ENCODE peak calls at places on chromosome 17, in six cellular contexts. C is AG09319, N is heart left ventricle, I is fibroblast of pulmonary artery, Q is NB4, H is PC-3. P is an unnamed sample.

GRCh38 chr17:28493467-28493866 is 12.7 kb upstream of the FOXN1 start:
- DNase-seq in C (no peak), Q (no peak), I (peak; percentile 51), H (no peak), N (no peak), P (no peak)

GRCh38 chr17:40355123-40355803 is 9.3 kb downstream of the GJD3 start:
- DNase-seq in C (no peak), H (peak; percentile 45), N (peak; percentile 79), Q (peak; percentile 67), I (peak; percentile 65), P (peak; percentile 85)

GRCh38 chr17:60154616-60155426 is 5.0 kb downstream of the CA4 start:
- DNase-seq in Q (no peak), I (peak; percentile 85), H (peak; percentile 71), N (no peak), C (no peak), P (no peak)

GRCh38 chr17:43316522-43317142 is 82.2 kb upstream of the ARL4D start:
- DNase-seq in Q (peak; percentile 56), I (no peak), C (no peak), H (no peak), N (no peak), P (no peak)

GRCh38 chr17:50542795-50543774 is 3.9 kb upstream of the SPATA20 start:
- DNase-seq in H (peak; percentile 75), I (no peak), Q (no peak), N (no peak), C (no peak), P (no peak)

GRCh38 chr17:47188799-47189731 is at the start of gene CDC27:
- DNase-seq in N (peak; percentile 99), C (peak; percentile 94), I (peak; percentile 99), Q (peak; percentile 96), H (peak; percentile 100), P (peak; percentile 99)

GRCh38 chr17:4476017-4476416 is 22.7 kb upstream of the SPNS2 start:
- DNase-seq in I (no peak), Q (no peak), C (no peak), H (no peak), N (no peak), P (no peak)

GRCh38 chr17:13560935-13561334 is 40.8 kb downstream of the HS3ST3A1 start:
- DNase-seq in C (no peak), H (no peak), I (no peak), N (no peak), Q (no peak), P (no peak)

GRCh38 chr17:38864636-38865398 is 5.0 kb upstream of the LASP1 start:
- DNase-seq in C (no peak), I (peak; percentile 65), N (no peak), Q (no peak), H (no peak), P (no peak)

GRCh38 chr17:61247438-61247837 is 152.2 kb upstream of the TBX2 start:
- DNase-seq in C (peak; percentile 90), Q (peak; percentile 28), I (peak; percentile 65), N (no peak), H (no peak), P (no peak)

GRCh38 chr17:19781488-19782458 is 33.7 kb upstream of the ALDH3A1 start:
- DNase-seq in H (peak; percentile 25), Q (no peak), N (no peak), C (no peak), I (no peak), P (no peak)

GRCh38 chr17:82238562-82239201 is 9.8 kb downstream of the SLC16A3 start:
- DNase-seq in N (peak; percentile 87), I (peak; percentile 80), H (peak; percentile 54), C (no peak), Q (peak; percentile 95), P (peak; percentile 77)

GRCh38 chr17:49218941-49219913 is 8.7 kb downstream of the ABI3 start:
- DNase-seq in Q (peak; percentile 74), C (no peak), H (no peak), I (no peak), N (no peak), P (no peak)
- TF ChIP-seq CTCF in Q (no peak), C (peak; percentile 3), H (peak; percentile 51), I (peak; percentile 8), N (no peak), P (no peak)

DNA sequence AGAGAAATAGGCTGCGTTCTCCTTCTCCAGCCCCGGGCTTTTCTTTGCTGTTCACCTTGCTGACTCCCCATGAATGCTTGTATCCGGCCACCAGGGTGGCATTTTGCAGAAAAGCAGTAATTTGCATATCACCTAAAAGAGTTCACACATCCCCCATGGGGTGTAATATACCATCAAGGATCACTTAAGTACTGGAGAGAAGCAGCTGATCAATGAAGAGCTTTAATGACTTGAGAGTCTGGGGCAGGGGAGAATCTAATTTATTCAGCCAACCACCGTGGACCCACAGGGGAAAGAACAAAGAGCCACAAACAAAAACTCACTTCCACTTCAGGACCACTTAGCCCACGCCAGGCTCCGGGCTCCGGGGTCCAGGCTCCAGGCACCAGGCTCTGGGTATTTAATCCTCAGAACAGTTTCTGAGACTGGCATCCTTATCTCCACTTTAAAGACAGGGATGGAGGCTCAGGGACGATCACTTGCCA is 33.9 kb upstream of the SEC14L1 start:
- DNase-seq in H (no peak), C (no peak), I (no peak), Q (no peak), N (no peak), P (no peak)
- TF ChIP-seq CTCF in H (no peak), C (no peak), I (no peak), Q (no peak), N (no peak), P (no peak)

GRCh38 chr17:57286372-57287105 is 30.2 kb downstream of the MSI2 start:
- DNase-seq in N (no peak), C (no peak), Q (no peak), H (no peak), I (no peak), P (no peak)
- TF ChIP-seq CTCF in N (no peak), C (no peak), Q (no peak), H (no peak), I (no peak), P (no peak)

GRCh38 chr17:66625321-66625767 is 209.6 kb upstream of the CACNG5 start:
- DNase-seq in I (peak; percentile 55), H (peak; percentile 73), Q (peak; percentile 41), C (no peak), N (no peak), P (no peak)
- TF ChIP-seq CTCF in I (peak; percentile 51), H (peak; percentile 94), Q (no peak), C (peak; percentile 30), N (peak; percentile 57), P (no peak)

GRCh38 chr17:44881145-44881544 is 18.1 kb downstream of the EFTUD2 start:
- DNase-seq in Q (no peak), C (no peak), N (no peak), H (no peak), I (no peak), P (no peak)
- TF ChIP-seq CTCF in Q (no peak), C (no peak), N (no peak), H (no peak), I (no peak), P (no peak)

GRCh38 chr17:51585514-51586104 is 325.3 kb downstream of the UTP18 start:
- DNase-seq in Q (no peak), I (no peak), C (no peak), H (peak; percentile 74), N (no peak), P (no peak)
- TF ChIP-seq CTCF in Q (no peak), I (no peak), C (no peak), H (peak; percentile 92), N (peak; percentile 47), P (no peak)

DNA sequence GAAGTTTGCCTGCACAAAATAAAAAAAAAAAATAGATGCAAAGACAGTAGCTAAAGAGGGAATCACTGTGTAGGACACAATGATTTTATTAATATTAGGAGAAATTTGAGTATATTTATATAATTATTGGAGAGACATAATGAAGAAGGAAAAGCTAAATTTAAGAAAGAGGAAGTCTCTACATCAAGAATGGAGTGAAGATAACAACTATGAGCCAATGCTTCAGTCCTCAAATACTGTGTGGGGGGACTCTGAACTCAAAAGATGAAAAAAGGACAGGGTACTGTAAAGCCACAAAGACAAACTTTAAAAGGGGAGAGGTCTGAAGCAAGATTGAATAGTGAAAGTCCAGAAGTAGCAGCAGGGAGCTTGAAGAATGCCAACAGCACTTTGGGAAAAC is 44.7 kb downstream of the SKAP1 start:
- DNase-seq in N (no peak), Q (no peak), I (no peak), H (no peak), C (no peak), P (no peak)
- TF ChIP-seq CTCF in N (no peak), Q (no peak), I (no peak), H (no peak), C (no peak), P (no peak)

GRCh38 chr17:79916506-79916905 is 77.3 kb upstream of the CBX4 start:
- DNase-seq in C (no peak), I (no peak), Q (no peak), H (no peak), N (no peak), P (no peak)
- TF ChIP-seq CTCF in C (no peak), I (no peak), Q (no peak), H (no peak), N (no peak), P (no peak)

GRCh38 chr17:79360196-79360595 is 250.7 kb downstream of the RBFOX3 start:
- DNase-seq in N (no peak), I (no peak), H (no peak), Q (no peak), C (no peak), P (no peak)
- TF ChIP-seq CTCF in N (no peak), I (no peak), H (no peak), Q (no peak), C (no peak), P (no peak)

P was measured in coronary artery.